ENCODE peak calls at places on chromosomes 1 and 21, in seven cellular contexts. One of them, this sample, is unnamed.

GRCh38 chr1:241323510-241323909 is 33.5 kb downstream of the RGS7 start:
- DNase-seq in IMR-90: peak
- DNase-seq in H9: peak
- DNase-seq in neuronal stem cell: peak
- DNase-seq in mesendoderm: peak
- DNase-seq in mesenchymal stem cell: peak
- DNase-seq in trophoblast cell: peak
- DNase-seq in this sample: peak

GRCh38 chr1:232435746-232436145 is 194.2 kb downstream of the SIPA1L2 start:
- DNase-seq in IMR-90: peak
- DNase-seq in H9: no peak
- DNase-seq in neuronal stem cell: no peak
- DNase-seq in mesendoderm: no peak
- DNase-seq in mesenchymal stem cell: peak
- DNase-seq in trophoblast cell: no peak
- DNase-seq in this sample: no peak

GRCh38 chr1:35222322-35223108 is 29.6 kb upstream of the SFPQ start:
- DNase-seq in IMR-90: peak
- DNase-seq in H9: no peak
- DNase-seq in neuronal stem cell: no peak
- DNase-seq in mesendoderm: no peak
- DNase-seq in mesenchymal stem cell: peak
- DNase-seq in trophoblast cell: no peak
- DNase-seq in this sample: no peak

GRCh38 chr1:151966061-151966460 is 27.6 kb downstream of the S100A10 start:
- DNase-seq in IMR-90: no peak
- DNase-seq in H9: no peak
- DNase-seq in neuronal stem cell: no peak
- DNase-seq in mesendoderm: no peak
- DNase-seq in mesenchymal stem cell: no peak
- DNase-seq in trophoblast cell: no peak
- DNase-seq in this sample: no peak

GRCh38 chr21:30072496-30072895 is 94.1 kb downstream of the CLDN17 start:
- DNase-seq in IMR-90: no peak
- DNase-seq in H9: peak
- DNase-seq in neuronal stem cell: no peak
- DNase-seq in mesendoderm: peak
- DNase-seq in mesenchymal stem cell: no peak
- DNase-seq in trophoblast cell: peak
- DNase-seq in this sample: peak

GRCh38 chr1:30886710-30887428 is 21.7 kb downstream of the SDC3 start:
- DNase-seq in IMR-90: no peak
- DNase-seq in H9: no peak
- DNase-seq in neuronal stem cell: no peak
- DNase-seq in mesendoderm: no peak
- DNase-seq in mesenchymal stem cell: no peak
- DNase-seq in trophoblast cell: peak
- DNase-seq in this sample: no peak

GRCh38 chr1:229098903-229099578 is 171.9 kb upstream of the RAB4A start:
- DNase-seq in IMR-90: no peak
- DNase-seq in H9: no peak
- DNase-seq in neuronal stem cell: no peak
- DNase-seq in mesendoderm: peak
- DNase-seq in mesenchymal stem cell: no peak
- DNase-seq in trophoblast cell: peak
- DNase-seq in this sample: no peak

GRCh38 chr21:43609501-43610340 is 49.6 kb downstream of the HSF2BP start:
- DNase-seq in IMR-90: peak
- DNase-seq in H9: no peak
- DNase-seq in neuronal stem cell: no peak
- DNase-seq in mesendoderm: no peak
- DNase-seq in mesenchymal stem cell: peak
- DNase-seq in trophoblast cell: peak
- DNase-seq in this sample: no peak

GRCh38 chr1:62849031-62849430 is 65.1 kb downstream of the ATG4C start:
- DNase-seq in IMR-90: no peak
- DNase-seq in H9: no peak
- DNase-seq in neuronal stem cell: no peak
- DNase-seq in mesendoderm: peak
- DNase-seq in mesenchymal stem cell: no peak
- DNase-seq in trophoblast cell: peak
- DNase-seq in this sample: no peak

GRCh38 chr1:206933333-206933945 is 11.7 kb upstream of the FCMR start:
- DNase-seq in IMR-90: no peak
- DNase-seq in H9: peak
- DNase-seq in neuronal stem cell: no peak
- DNase-seq in mesendoderm: peak
- DNase-seq in mesenchymal stem cell: no peak
- DNase-seq in trophoblast cell: peak
- DNase-seq in this sample: peak

GRCh38 chr1:37274896-37275631 is 199.3 kb upstream of the ZC3H12A start:
- DNase-seq in IMR-90: no peak
- DNase-seq in H9: peak
- DNase-seq in neuronal stem cell: no peak
- DNase-seq in mesendoderm: peak
- DNase-seq in mesenchymal stem cell: no peak
- DNase-seq in trophoblast cell: no peak
- DNase-seq in this sample: no peak

GRCh38 chr1:162380061-162380846 is 1.3 kb upstream of the C1orf226 start:
- DNase-seq in IMR-90: no peak
- DNase-seq in H9: no peak
- DNase-seq in neuronal stem cell: no peak
- DNase-seq in mesendoderm: no peak
- DNase-seq in mesenchymal stem cell: no peak
- DNase-seq in trophoblast cell: peak
- DNase-seq in this sample: no peak

GRCh38 chr1:198047913-198048312 is 108.9 kb upstream of the NEK7 start:
- DNase-seq in IMR-90: no peak
- DNase-seq in H9: no peak
- DNase-seq in neuronal stem cell: no peak
- DNase-seq in mesendoderm: no peak
- DNase-seq in mesenchymal stem cell: no peak
- DNase-seq in trophoblast cell: no peak
- DNase-seq in this sample: no peak

GRCh38 chr1:25641931-25642611 is 25.5 kb downstream of the MAN1C1 start:
- DNase-seq in IMR-90: peak
- DNase-seq in H9: no peak
- DNase-seq in neuronal stem cell: no peak
- DNase-seq in mesendoderm: peak
- DNase-seq in mesenchymal stem cell: peak
- DNase-seq in trophoblast cell: peak
- DNase-seq in this sample: peak

GRCh38 chr1:197921235-197922069 is 4.3 kb downstream of the LHX9 start:
- DNase-seq in IMR-90: no peak
- DNase-seq in H9: peak
- DNase-seq in neuronal stem cell: peak
- DNase-seq in mesendoderm: peak
- DNase-seq in mesenchymal stem cell: no peak
- DNase-seq in trophoblast cell: no peak
- DNase-seq in this sample: no peak

GRCh38 chr1:201734776-201735175 is 94.2 kb upstream of the IPO9 start:
- DNase-seq in IMR-90: no peak
- DNase-seq in H9: no peak
- DNase-seq in neuronal stem cell: no peak
- DNase-seq in mesendoderm: no peak
- DNase-seq in mesenchymal stem cell: no peak
- DNase-seq in trophoblast cell: no peak
- DNase-seq in this sample: no peak
- H2BK5ac ChIP-seq in IMR-90: no peak
- H2BK5ac ChIP-seq in H9: no peak
- H2BK5ac ChIP-seq in neuronal stem cell: peak
- H2BK5ac ChIP-seq in mesendoderm: no peak
- H2BK5ac ChIP-seq in mesenchymal stem cell: no peak
- H2BK5ac ChIP-seq in trophoblast cell: no peak
- H2BK5ac ChIP-seq in this sample: no peak

GRCh38 chr21:45289655-45290515 is 2.2 kb upstream of the POFUT2 start:
- DNase-seq in IMR-90: peak
- DNase-seq in H9: peak
- DNase-seq in neuronal stem cell: no peak
- DNase-seq in mesendoderm: peak
- DNase-seq in mesenchymal stem cell: peak
- DNase-seq in trophoblast cell: no peak
- DNase-seq in this sample: peak

GRCh38 chr21:45288441-45288841 is 746 bp upstream of the POFUT2 start:
- DNase-seq in IMR-90: no peak
- DNase-seq in H9: peak
- DNase-seq in neuronal stem cell: no peak
- DNase-seq in mesendoderm: no peak
- DNase-seq in mesenchymal stem cell: no peak
- DNase-seq in trophoblast cell: peak
- DNase-seq in this sample: no peak

GRCh38 chr21:45289134-45289533 is 1.4 kb upstream of the POFUT2 start:
- DNase-seq in IMR-90: no peak
- DNase-seq in H9: no peak
- DNase-seq in neuronal stem cell: no peak
- DNase-seq in mesendoderm: no peak
- DNase-seq in mesenchymal stem cell: no peak
- DNase-seq in trophoblast cell: no peak
- DNase-seq in this sample: no peak

GRCh38 chr21:45286671-45287437 is 841 bp downstream of the POFUT2 start:
- DNase-seq in IMR-90: peak
- DNase-seq in H9: peak
- DNase-seq in neuronal stem cell: peak
- DNase-seq in mesendoderm: peak
- DNase-seq in mesenchymal stem cell: peak
- DNase-seq in trophoblast cell: peak
- DNase-seq in this sample: no peak

DNA sequence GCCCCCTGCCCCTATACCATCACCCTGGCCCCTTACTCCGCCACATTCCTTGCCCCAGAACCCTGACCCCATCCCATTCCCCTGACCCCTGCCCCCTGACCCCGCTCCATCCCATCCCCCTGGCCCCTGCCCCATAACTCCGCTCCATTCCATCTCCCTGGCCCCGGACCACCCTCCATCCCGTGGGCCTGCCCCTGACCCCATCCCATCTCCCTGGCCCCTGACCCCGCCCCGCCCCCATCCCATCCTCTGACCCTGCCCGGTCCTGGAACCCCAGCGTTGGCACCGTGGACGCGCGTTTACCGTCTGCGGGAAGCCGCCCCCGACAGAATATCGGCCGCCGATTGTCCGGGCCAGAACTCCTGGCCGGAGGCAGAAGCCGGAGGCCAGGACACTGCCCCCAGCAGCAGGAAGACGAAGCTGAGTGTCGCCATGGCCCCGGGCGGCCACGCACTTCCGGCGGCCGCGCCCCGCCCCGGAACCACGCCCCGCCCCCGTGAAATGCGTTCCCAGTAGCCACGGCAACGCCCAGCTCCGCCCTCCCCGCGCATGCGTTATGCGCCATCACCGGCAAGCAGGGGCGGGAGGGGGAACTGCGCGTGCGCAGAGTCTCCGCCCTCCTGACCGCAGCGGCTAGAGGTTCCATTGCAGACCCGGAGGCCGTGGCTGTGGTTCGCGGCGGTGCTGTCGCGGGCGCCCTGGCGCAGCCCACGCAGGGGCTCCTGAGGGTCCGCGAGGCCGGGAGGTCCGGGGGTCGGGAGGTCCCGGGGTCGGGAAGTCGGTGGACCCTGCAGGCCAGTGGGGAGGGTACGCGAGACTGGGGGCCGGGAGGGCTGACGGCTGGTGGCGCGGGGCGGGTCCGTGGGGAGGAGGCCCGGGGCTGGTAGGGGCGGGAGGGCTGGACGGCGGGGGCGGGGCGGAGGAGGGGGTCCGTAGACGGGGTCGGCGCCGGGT is at the start of gene POFUT2:
- DNase-seq in IMR-90: peak
- DNase-seq in H9: peak
- DNase-seq in neuronal stem cell: peak
- DNase-seq in mesendoderm: peak
- DNase-seq in mesenchymal stem cell: peak
- DNase-seq in trophoblast cell: peak
- DNase-seq in this sample: peak
- H2BK5ac ChIP-seq in IMR-90: peak
- H2BK5ac ChIP-seq in H9: no peak
- H2BK5ac ChIP-seq in neuronal stem cell: peak
- H2BK5ac ChIP-seq in mesendoderm: no peak
- H2BK5ac ChIP-seq in mesenchymal stem cell: peak
- H2BK5ac ChIP-seq in trophoblast cell: peak
- H2BK5ac ChIP-seq in this sample: peak

DNA sequence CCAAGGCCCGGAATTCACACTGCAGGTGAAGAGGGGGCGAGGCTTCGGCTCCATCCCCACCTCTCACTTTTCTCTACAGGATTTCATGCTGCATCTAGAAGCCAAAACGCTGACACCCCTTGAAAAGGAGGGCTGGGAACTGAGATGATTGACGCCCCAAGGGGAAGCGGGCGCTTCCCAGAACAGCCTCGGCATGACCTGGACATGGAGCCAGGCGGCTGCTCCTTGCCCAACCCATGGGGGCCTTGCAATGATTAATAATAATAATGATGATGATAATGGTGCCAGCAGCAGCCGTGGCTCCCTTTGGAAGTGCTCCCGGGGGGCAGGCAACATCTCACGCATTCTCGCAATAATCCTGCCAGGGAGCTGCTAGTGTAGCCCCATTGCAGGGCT is 78.3 kb downstream of the RAP1GAP start:
- DNase-seq in IMR-90: no peak
- DNase-seq in H9: no peak
- DNase-seq in neuronal stem cell: no peak
- DNase-seq in mesendoderm: no peak
- DNase-seq in mesenchymal stem cell: no peak
- DNase-seq in trophoblast cell: no peak
- DNase-seq in this sample: no peak
- H2BK5ac ChIP-seq in IMR-90: no peak
- H2BK5ac ChIP-seq in H9: no peak
- H2BK5ac ChIP-seq in neuronal stem cell: no peak
- H2BK5ac ChIP-seq in mesendoderm: no peak
- H2BK5ac ChIP-seq in mesenchymal stem cell: no peak
- H2BK5ac ChIP-seq in trophoblast cell: no peak
- H2BK5ac ChIP-seq in this sample: no peak

DNA sequence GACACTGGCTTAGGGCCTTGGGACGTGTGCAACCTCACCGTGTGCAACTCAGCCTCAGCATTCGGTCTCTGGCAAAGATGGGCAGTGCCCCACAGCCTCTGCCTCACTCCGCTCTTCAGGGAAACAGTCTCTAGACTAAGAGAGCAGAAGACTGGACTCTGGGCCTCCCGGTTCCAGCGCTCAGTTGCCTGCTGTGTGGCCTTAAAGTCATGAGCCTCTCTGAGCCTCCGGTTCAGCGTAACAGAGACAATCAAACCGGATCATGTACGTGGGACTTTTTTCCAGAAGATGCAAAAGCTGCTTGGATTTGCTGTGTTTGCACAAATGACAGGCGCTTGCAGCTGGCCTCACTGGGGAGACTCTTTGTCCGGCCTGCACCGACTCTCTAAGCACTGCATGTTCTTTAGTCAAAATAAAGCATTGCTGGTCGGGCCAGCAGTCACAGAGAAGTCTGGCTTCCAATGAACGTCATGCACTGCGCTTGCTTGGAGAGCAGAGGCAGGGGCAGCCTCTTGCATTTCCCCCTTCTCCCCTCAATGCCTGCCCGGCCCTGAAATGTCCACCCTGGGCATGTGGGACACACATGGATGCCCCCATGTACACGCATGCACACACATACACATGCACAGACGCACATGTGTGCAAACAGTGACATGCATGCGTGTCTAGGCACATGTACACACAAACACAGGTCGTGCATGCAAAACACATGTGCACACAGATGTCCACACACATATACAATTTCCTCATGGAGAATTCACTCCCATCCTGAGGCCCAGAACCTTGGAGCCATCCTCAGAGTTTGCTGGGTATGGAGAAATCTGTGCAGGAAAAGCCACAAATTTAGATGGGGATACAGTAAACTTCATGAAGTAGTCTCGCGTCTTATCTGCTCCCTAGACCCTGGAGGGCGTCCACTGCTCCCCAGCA is 152.4 kb downstream of the PRDM16 start:
- DNase-seq in IMR-90: no peak
- DNase-seq in H9: no peak
- DNase-seq in neuronal stem cell: no peak
- DNase-seq in mesendoderm: no peak
- DNase-seq in mesenchymal stem cell: no peak
- DNase-seq in trophoblast cell: no peak
- DNase-seq in this sample: no peak
- H2BK5ac ChIP-seq in IMR-90: no peak
- H2BK5ac ChIP-seq in H9: no peak
- H2BK5ac ChIP-seq in neuronal stem cell: no peak
- H2BK5ac ChIP-seq in mesendoderm: no peak
- H2BK5ac ChIP-seq in mesenchymal stem cell: no peak
- H2BK5ac ChIP-seq in trophoblast cell: no peak
- H2BK5ac ChIP-seq in this sample: no peak

This sample was measured in H1.